ENCODE peak calls at places on chromosomes 16 and 17, in seven cellular contexts. A, M, K, S, W, C and J are unnamed samples.

GRCh38 chr17:41702712-41703111 is 9.4 kb upstream of the GAST start:
- DNase-seq in A (no peak), M (no peak), K (no peak), S (no peak), W (no peak), C (no peak), J (no peak)

GRCh38 chr16:50525716-50526115 is 22.5 kb upstream of the NKD1 start:
- DNase-seq in A (no peak), M (no peak), K (no peak), S (no peak), W (no peak), C (no peak), J (no peak)

GRCh38 chr17:10421946-10422542 is at the start of gene MYH8:
- DNase-seq in A (no peak), M (no peak), K (no peak), S (no peak), W (no peak), C (no peak), J (no peak)

GRCh38 chr17:66414528-66415175 is 112.2 kb downstream of the PRKCA start:
- DNase-seq in A (no peak), M (no peak), K (no peak), S (no peak), W (no peak), C (no peak), J (no peak)

GRCh38 chr16:23195415-23195978 is 13.0 kb downstream of the SCNN1G start:
- DNase-seq in A (no peak), M (no peak), K (no peak), S (no peak), W (no peak), C (no peak), J (no peak)

GRCh38 chr17:79991140-79991923 is 44.3 kb downstream of the TBC1D16 start:
- DNase-seq in A (peak), M (peak), K (peak), S (peak), W (peak), C (peak), J (peak)

GRCh38 chr16:27426423-27427408 is 24.7 kb downstream of the IL21R start:
- DNase-seq in A (peak), M (peak), K (peak), S (peak), W (peak), C (peak), J (no peak)

GRCh38 chr17:20999044-20999573 is 43.7 kb downstream of the USP22 start:
- DNase-seq in A (no peak), M (peak), K (no peak), S (no peak), W (no peak), C (peak), J (no peak)

GRCh38 chr17:57518587-57519118 is 226.4 kb downstream of the CCDC182 start:
- DNase-seq in A (no peak), M (no peak), K (peak), S (no peak), W (no peak), C (no peak), J (peak)

GRCh38 chr16:4944333-4945281 is 7.7 kb upstream of the PPL start:
- DNase-seq in A (peak), M (peak), K (no peak), S (peak), W (peak), C (peak), J (peak)

GRCh38 chr17:6108987-6109386 is 38.8 kb downstream of the WSCD1 start:
- DNase-seq in A (no peak), M (no peak), K (no peak), S (no peak), W (no peak), C (no peak), J (no peak)

GRCh38 chr16:85445779-85446222 is 167.3 kb upstream of the GSE1 start:
- DNase-seq in A (no peak), M (no peak), K (no peak), S (no peak), W (no peak), C (no peak), J (no peak)

GRCh38 chr17:34656801-34657200 is 77.4 kb downstream of the TMEM132E start:
- DNase-seq in A (no peak), M (no peak), K (no peak), S (no peak), W (no peak), C (no peak), J (no peak)

GRCh38 chr17:44214230-44214494 is 5.3 kb downstream of the UBTF start:
- DNase-seq in A (no peak), M (no peak), K (no peak), S (no peak), W (no peak), C (no peak), J (no peak)

GRCh38 chr17:31967643-31968042 is 30.8 kb downstream of the SUZ12 start:
- DNase-seq in A (no peak), M (no peak), K (no peak), S (no peak), W (no peak), C (no peak), J (no peak)

GRCh38 chr16:57834936-57835335 is 32.6 kb upstream of the KIFC3 start:
- DNase-seq in A (peak), M (no peak), K (no peak), S (peak), W (peak), C (no peak), J (no peak)

GRCh38 chr16:3963203-3963602 is 82.7 kb upstream of the CREBBP start:
- DNase-seq in A (no peak), M (peak), K (no peak), S (peak), W (no peak), C (no peak), J (no peak)

GRCh38 chr16:72066747-72067146 is 3.7 kb downstream of the HPR start:
- DNase-seq in A (peak), M (peak), K (no peak), S (peak), W (peak), C (peak), J (peak)

GRCh38 chr17:10775058-10775457 is 28.8 kb downstream of the TMEM238L start:
- DNase-seq in A (no peak), M (no peak), K (no peak), S (no peak), W (no peak), C (no peak), J (no peak)

GRCh38 chr17:41844971-41845370 is 7.3 kb downstream of the KLHL10 start:
- DNase-seq in A (peak), M (no peak), K (no peak), S (no peak), W (no peak), C (no peak), J (no peak)

GRCh38 chr16:29687755-29688154 is 8.8 kb downstream of the QPRT start:
- DNase-seq in A (no peak), M (no peak), K (no peak), S (no peak), W (no peak), C (no peak), J (no peak)

GRCh38 chr16:27748868-27749546 is 199.1 kb downstream of the KATNIP start:
- DNase-seq in A (peak), M (peak), K (no peak), S (peak), W (peak), C (peak), J (peak)

GRCh38 chr16:22395960-22396359 is 21.5 kb upstream of the CDR2 start:
- DNase-seq in A (no peak), M (no peak), K (no peak), S (no peak), W (no peak), C (no peak), J (no peak)

GRCh38 chr17:1147664-1148063 is 32.1 kb downstream of the ABR start:
- DNase-seq in A (peak), M (peak), K (peak), S (peak), W (peak), C (peak), J (no peak)

GRCh38 chr17:62572488-62573469 is 54.7 kb upstream of the MRC2 start:
- DNase-seq in A (peak), M (no peak), K (no peak), S (no peak), W (no peak), C (no peak), J (no peak)

GRCh38 chr16:50664270-50664669 is 16.8 kb downstream of the SNX20 start:
- DNase-seq in A (no peak), M (no peak), K (no peak), S (no peak), W (no peak), C (no peak), J (no peak)